ENCODE peak calls at places on chromosomes 7 and 10, in nine cellular contexts. W, U, G, X, C, Q, A, K and F are unnamed samples.

GRCh38 chr10:105068497-105068896 is 427.4 kb downstream of the SORCS3 start:
- DNase-seq in G (no peak), W (no peak), U (peak), K (peak), X (peak), A (no peak), Q (no peak), C (no peak), F (no peak)

GRCh38 chr10:89480047-89480446 is 55.3 kb downstream of the SLC16A12 start:
- DNase-seq in W (no peak), C (no peak), U (peak), K (no peak), Q (peak), X (peak), A (no peak), G (no peak), F (no peak)

GRCh38 chr7:96287168-96287567 is 34.7 kb downstream of the SLC25A13 start:
- DNase-seq in U (no peak), G (no peak), A (no peak), Q (no peak), W (no peak), X (no peak), K (no peak), C (no peak), F (no peak)

GRCh38 chr7:111199643-111200042 is 108.7 kb downstream of the LRRN3 start:
- DNase-seq in W (no peak), K (no peak), C (no peak), A (no peak), G (no peak), Q (peak), U (no peak), X (peak), F (no peak)

GRCh38 chr7:99137418-99138180 is 6.3 kb downstream of the SMURF1 start:
- DNase-seq in Q (peak), A (peak), K (peak), C (no peak), W (no peak), X (peak), G (no peak), U (peak), F (no peak)

GRCh38 chr10:97708976-97709745 is 4.4 kb upstream of the MARVELD1 start:
- DNase-seq in C (peak), K (peak), X (peak), A (peak), W (no peak), Q (peak), U (peak), G (no peak), F (no peak)

GRCh38 chr10:30529373-30529998 is 95.5 kb downstream of the MAP3K8 start:
- DNase-seq in Q (no peak), A (no peak), G (no peak), X (no peak), K (no peak), C (peak), W (no peak), U (no peak), F (peak)

GRCh38 chr7:88147949-88148348 is 71.9 kb downstream of the SRI start:
- DNase-seq in C (no peak), W (no peak), Q (no peak), K (no peak), U (no peak), G (no peak), A (peak), X (no peak), F (no peak)

GRCh38 chr7:135186841-135187253 is 16.3 kb upstream of the CYREN start:
- DNase-seq in A (no peak), X (no peak), U (no peak), K (no peak), W (no peak), Q (no peak), C (no peak), G (no peak), F (no peak)

GRCh38 chr7:143015926-143016490 is 10.9 kb downstream of the OR9A2 start:
- DNase-seq in G (no peak), C (no peak), A (no peak), K (no peak), X (peak), U (peak), Q (no peak), W (no peak), F (no peak)

GRCh38 chr7:73718905-73719805 is at the start of gene STX1A:
- DNase-seq in X (peak), C (peak), U (peak), A (peak), G (peak), K (peak), W (peak), Q (peak), F (peak)

GRCh38 chr7:100860702-100861615 is 6.2 kb upstream of the TRIP6 start:
- DNase-seq in A (no peak), X (no peak), K (no peak), G (no peak), U (no peak), W (no peak), Q (no peak), C (no peak), F (no peak)

GRCh38 chr10:75709830-75710229 is 278.4 kb downstream of the LRMDA start:
- DNase-seq in A (no peak), Q (no peak), X (no peak), K (no peak), W (no peak), C (no peak), U (no peak), G (no peak), F (no peak)

GRCh38 chr10:60810437-60811182 is 32.3 kb downstream of the CDK1 start:
- DNase-seq in K (no peak), X (peak), A (no peak), G (no peak), U (peak), Q (peak), C (no peak), W (no peak), F (no peak)

GRCh38 chr10:51230828-51231227 is 156.5 kb downstream of the PRKG1 start:
- DNase-seq in Q (no peak), U (no peak), A (peak), K (no peak), X (no peak), G (no peak), C (no peak), W (no peak), F (no peak)

GRCh38 chr10:43890124-43890523 is 241.4 kb upstream of the ZNF32 start:
- DNase-seq in X (peak), A (no peak), W (no peak), K (peak), Q (no peak), U (peak), G (no peak), C (no peak), F (no peak)

GRCh38 chr10:110392121-110392859 is 87.6 kb upstream of the SMNDC1 start:
- DNase-seq in A (no peak), C (no peak), W (no peak), G (no peak), U (no peak), K (no peak), Q (no peak), X (no peak), F (no peak)

GRCh38 chr7:8499128-8499527 is 65.7 kb downstream of the NXPH1 start:
- DNase-seq in X (no peak), K (no peak), A (no peak), U (no peak), Q (no peak), W (no peak), C (no peak), G (no peak), F (no peak)

GRCh38 chr7:100559127-100559526 is 14.6 kb downstream of the SAP25 start:
- DNase-seq in Q (no peak), C (no peak), K (no peak), G (no peak), A (no peak), W (no peak), U (no peak), X (no peak), F (no peak)

GRCh38 chr7:112523871-112524270 is 43.1 kb downstream of the LSMEM1 start:
- DNase-seq in A (no peak), X (no peak), Q (no peak), K (no peak), U (no peak), G (no peak), W (no peak), C (no peak), F (no peak)

GRCh38 chr7:22129166-22129565 is 183.5 kb upstream of the CDCA7L start:
- DNase-seq in W (no peak), A (no peak), Q (no peak), U (no peak), K (no peak), X (no peak), G (no peak), C (no peak), F (no peak)

GRCh38 chr10:117441812-117442443 is 66.7 kb upstream of the PDZD8 start:
- DNase-seq in W (no peak), A (no peak), U (peak), X (peak), K (peak), C (no peak), Q (no peak), G (no peak), F (no peak)

GRCh38 chr10:18576586-18576985 is 74.8 kb downstream of the NSUN6 start:
- DNase-seq in C (no peak), A (no peak), K (no peak), W (no peak), X (no peak), Q (no peak), U (no peak), G (no peak), F (no peak)

GRCh38 chr7:142745091-142745635 is 4.1 kb upstream of the PRSS1 start:
- DNase-seq in X (no peak), U (peak), K (peak), W (no peak), C (no peak), G (no peak), Q (no peak), A (no peak), F (no peak)

GRCh38 chr10:52283174-52283573 is 30.9 kb upstream of the DKK1 start:
- DNase-seq in Q (peak), A (no peak), U (peak), W (no peak), X (no peak), G (no peak), C (no peak), K (peak), F (no peak)

GRCh38 chr10:131841131-131841661 is 59.6 kb upstream of the PPP2R2D start:
- DNase-seq in W (no peak), X (no peak), K (no peak), A (no peak), G (no peak), C (no peak), Q (no peak), U (no peak), F (no peak)